ENCODE peak calls at places on chromosome 3, in ten cellular contexts. One of them, this sample, is unnamed. For H3K4me1, the result is how much of the 10 kb centered on the place peaks cover.

GRCh38 chr3:112813723-112814171 is 32.9 kb downstream of the CD200R1L start:
- DNase-seq in left lung: peak
- DNase-seq in hepatocyte: no peak
- DNase-seq in endodermal cell: no peak
- DNase-seq in RWPE2: no peak
- DNase-seq in mucosa of descending colon: peak
- DNase-seq in HCT116: no peak
- DNase-seq in heart right ventricle: no peak
- DNase-seq in ovary: no peak
- DNase-seq in ascending aorta: no peak
- DNase-seq in this sample: no peak

GRCh38 chr3:126557761-126558160 is 971 bp downstream of the C3orf22 start:
- DNase-seq in ovary: peak
- DNase-seq in hepatocyte: no peak
- DNase-seq in RWPE2: no peak
- DNase-seq in mucosa of descending colon: no peak
- DNase-seq in HCT116: no peak
- DNase-seq in ascending aorta: no peak
- DNase-seq in left lung: peak
- DNase-seq in heart right ventricle: no peak
- DNase-seq in endodermal cell: peak
- DNase-seq in this sample: no peak

GRCh38 chr3:46693897-46694235 is 387 bp upstream of the ALS2CL start:
- DNase-seq in hepatocyte: peak
- DNase-seq in endodermal cell: no peak
- DNase-seq in left lung: peak
- DNase-seq in mucosa of descending colon: no peak
- DNase-seq in HCT116: no peak
- DNase-seq in ascending aorta: no peak
- DNase-seq in ovary: no peak
- DNase-seq in heart right ventricle: no peak
- DNase-seq in RWPE2: no peak
- DNase-seq in this sample: no peak

GRCh38 chr3:160400631-160401150 is 1.2 kb downstream of the SMC4 start:
- DNase-seq in hepatocyte: peak
- DNase-seq in ovary: peak
- DNase-seq in endodermal cell: peak
- DNase-seq in ascending aorta: peak
- DNase-seq in left lung: peak
- DNase-seq in RWPE2: no peak
- DNase-seq in heart right ventricle: peak
- DNase-seq in mucosa of descending colon: peak
- DNase-seq in HCT116: no peak
- DNase-seq in this sample: no peak

GRCh38 chr3:165040186-165040585 is 38.1 kb downstream of the SI start:
- DNase-seq in ascending aorta: no peak
- DNase-seq in RWPE2: no peak
- DNase-seq in endodermal cell: no peak
- DNase-seq in hepatocyte: no peak
- DNase-seq in heart right ventricle: no peak
- DNase-seq in ovary: no peak
- DNase-seq in left lung: no peak
- DNase-seq in HCT116: no peak
- DNase-seq in mucosa of descending colon: no peak
- DNase-seq in this sample: no peak

GRCh38 chr3:124774305-124774673 is 44.0 kb downstream of the UMPS start:
- DNase-seq in RWPE2: no peak
- DNase-seq in mucosa of descending colon: no peak
- DNase-seq in ovary: no peak
- DNase-seq in endodermal cell: peak
- DNase-seq in HCT116: no peak
- DNase-seq in ascending aorta: peak
- DNase-seq in heart right ventricle: peak
- DNase-seq in hepatocyte: peak
- DNase-seq in left lung: no peak
- DNase-seq in this sample: no peak

GRCh38 chr3:197003461-197004385 is 25.9 kb downstream of the MELTF start:
- DNase-seq in endodermal cell: peak
- DNase-seq in ascending aorta: no peak
- DNase-seq in RWPE2: peak
- DNase-seq in mucosa of descending colon: peak
- DNase-seq in left lung: no peak
- DNase-seq in ovary: peak
- DNase-seq in HCT116: no peak
- DNase-seq in hepatocyte: peak
- DNase-seq in heart right ventricle: no peak
- DNase-seq in this sample: no peak

GRCh38 chr3:94494992-94495391 is 432.1 kb downstream of the NSUN3 start:
- DNase-seq in hepatocyte: no peak
- DNase-seq in endodermal cell: no peak
- DNase-seq in ascending aorta: no peak
- DNase-seq in mucosa of descending colon: no peak
- DNase-seq in ovary: no peak
- DNase-seq in left lung: no peak
- DNase-seq in heart right ventricle: no peak
- DNase-seq in RWPE2: no peak
- DNase-seq in HCT116: no peak
- DNase-seq in this sample: no peak

GRCh38 chr3:161220850-161221753 is at the start of gene NMD3:
- DNase-seq in HCT116: peak
- DNase-seq in ovary: peak
- DNase-seq in mucosa of descending colon: peak
- DNase-seq in left lung: peak
- DNase-seq in RWPE2: peak
- DNase-seq in ascending aorta: peak
- DNase-seq in heart right ventricle: peak
- DNase-seq in hepatocyte: peak
- DNase-seq in endodermal cell: peak
- DNase-seq in this sample: peak

GRCh38 chr3:57397175-57398026 is 104.9 kb upstream of the ASB14 start:
- DNase-seq in endodermal cell: peak
- DNase-seq in heart right ventricle: peak
- DNase-seq in ascending aorta: no peak
- DNase-seq in RWPE2: no peak
- DNase-seq in ovary: no peak
- DNase-seq in hepatocyte: peak
- DNase-seq in HCT116: peak
- DNase-seq in left lung: peak
- DNase-seq in mucosa of descending colon: peak
- DNase-seq in this sample: peak

GRCh38 chr3:33050084-33050653 is 46.8 kb downstream of the GLB1 start:
- DNase-seq in hepatocyte: no peak
- DNase-seq in endodermal cell: no peak
- DNase-seq in left lung: no peak
- DNase-seq in mucosa of descending colon: no peak
- DNase-seq in HCT116: no peak
- DNase-seq in heart right ventricle: no peak
- DNase-seq in ovary: no peak
- DNase-seq in ascending aorta: no peak
- DNase-seq in RWPE2: no peak
- DNase-seq in this sample: no peak
- H3K4me1 ChIP-seq in hepatocyte: under half
- H3K4me1 ChIP-seq in endodermal cell: under half
- H3K4me1 ChIP-seq in left lung: under half
- H3K4me1 ChIP-seq in mucosa of descending colon: under half
- H3K4me1 ChIP-seq in HCT116: under half
- H3K4me1 ChIP-seq in heart right ventricle: under half
- H3K4me1 ChIP-seq in ovary: under half
- H3K4me1 ChIP-seq in ascending aorta: under half
- H3K4me1 ChIP-seq in RWPE2: under half
- H3K4me1 ChIP-seq in this sample: under half

GRCh38 chr3:170697131-170697530 is 111.3 kb upstream of the SLC7A14 start:
- DNase-seq in ovary: no peak
- DNase-seq in heart right ventricle: no peak
- DNase-seq in endodermal cell: peak
- DNase-seq in left lung: no peak
- DNase-seq in hepatocyte: no peak
- DNase-seq in ascending aorta: no peak
- DNase-seq in mucosa of descending colon: no peak
- DNase-seq in HCT116: no peak
- DNase-seq in RWPE2: no peak
- DNase-seq in this sample: no peak
- TF ChIP-seq CTCF in ovary: no peak
- TF ChIP-seq CTCF in heart right ventricle: no peak
- TF ChIP-seq CTCF in endodermal cell: no peak
- TF ChIP-seq CTCF in left lung: no peak
- TF ChIP-seq CTCF in hepatocyte: no peak
- TF ChIP-seq CTCF in ascending aorta: no peak
- TF ChIP-seq CTCF in mucosa of descending colon: no peak
- TF ChIP-seq CTCF in HCT116: no peak
- TF ChIP-seq CTCF in RWPE2: no peak
- TF ChIP-seq CTCF in this sample: no peak

GRCh38 chr3:61947456-61947855 is 386.1 kb downstream of the PTPRG start:
- DNase-seq in HCT116: no peak
- DNase-seq in RWPE2: no peak
- DNase-seq in left lung: no peak
- DNase-seq in hepatocyte: no peak
- DNase-seq in ascending aorta: no peak
- DNase-seq in mucosa of descending colon: no peak
- DNase-seq in endodermal cell: no peak
- DNase-seq in heart right ventricle: no peak
- DNase-seq in ovary: no peak
- DNase-seq in this sample: no peak
- H3K4me1 ChIP-seq in HCT116: under half
- H3K4me1 ChIP-seq in RWPE2: under half
- H3K4me1 ChIP-seq in left lung: under half
- H3K4me1 ChIP-seq in hepatocyte: under half
- H3K4me1 ChIP-seq in ascending aorta: under half
- H3K4me1 ChIP-seq in mucosa of descending colon: under half
- H3K4me1 ChIP-seq in endodermal cell: under half
- H3K4me1 ChIP-seq in heart right ventricle: half or more
- H3K4me1 ChIP-seq in ovary: under half
- H3K4me1 ChIP-seq in this sample: under half

GRCh38 chr3:195270350-195271115 is 426 bp downstream of the XXYLT1 start:
- DNase-seq in ascending aorta: no peak
- DNase-seq in HCT116: peak
- DNase-seq in hepatocyte: peak
- DNase-seq in left lung: peak
- DNase-seq in ovary: peak
- DNase-seq in RWPE2: peak
- DNase-seq in heart right ventricle: peak
- DNase-seq in mucosa of descending colon: peak
- DNase-seq in endodermal cell: peak
- DNase-seq in this sample: peak

GRCh38 chr3:195271116-195271858 is at the start of gene XXYLT1:
- DNase-seq in ovary: peak
- DNase-seq in endodermal cell: peak
- DNase-seq in RWPE2: peak
- DNase-seq in hepatocyte: peak
- DNase-seq in mucosa of descending colon: peak
- DNase-seq in ascending aorta: peak
- DNase-seq in HCT116: peak
- DNase-seq in left lung: peak
- DNase-seq in heart right ventricle: peak
- DNase-seq in this sample: peak

GRCh38 chr3:195270079-195270349 is 945 bp downstream of the XXYLT1 start:
- DNase-seq in HCT116: no peak
- DNase-seq in RWPE2: no peak
- DNase-seq in ovary: no peak
- DNase-seq in left lung: no peak
- DNase-seq in heart right ventricle: no peak
- DNase-seq in endodermal cell: no peak
- DNase-seq in ascending aorta: no peak
- DNase-seq in mucosa of descending colon: no peak
- DNase-seq in hepatocyte: no peak
- DNase-seq in this sample: no peak

GRCh38 chr3:195269375-195270078 is 1.4 kb downstream of the XXYLT1 start:
- DNase-seq in RWPE2: no peak
- DNase-seq in left lung: no peak
- DNase-seq in hepatocyte: no peak
- DNase-seq in heart right ventricle: no peak
- DNase-seq in endodermal cell: no peak
- DNase-seq in ascending aorta: no peak
- DNase-seq in mucosa of descending colon: no peak
- DNase-seq in ovary: no peak
- DNase-seq in HCT116: no peak
- DNase-seq in this sample: no peak

DNA sequence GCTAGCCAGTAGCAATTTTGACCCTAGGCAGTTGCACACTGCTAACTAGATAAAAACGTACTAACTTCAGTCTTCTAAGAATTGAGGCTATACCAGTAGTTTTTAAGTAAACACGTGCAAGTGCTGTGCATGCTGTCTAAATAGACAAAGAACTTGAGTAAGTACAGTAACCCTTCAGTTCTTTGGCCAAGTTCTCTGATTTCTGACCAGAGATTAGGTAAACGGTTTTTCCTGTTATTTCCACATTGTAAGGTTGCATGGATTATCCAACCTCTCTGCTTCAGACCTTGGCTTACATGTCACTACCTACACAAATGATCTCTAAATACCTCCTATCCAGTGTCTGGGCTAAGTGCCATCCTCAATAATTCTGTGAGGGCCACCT is 892 bp upstream of the XXYLT1 start:
- DNase-seq in mucosa of descending colon: no peak
- DNase-seq in ovary: no peak
- DNase-seq in RWPE2: no peak
- DNase-seq in HCT116: no peak
- DNase-seq in endodermal cell: no peak
- DNase-seq in ascending aorta: no peak
- DNase-seq in hepatocyte: no peak
- DNase-seq in heart right ventricle: no peak
- DNase-seq in left lung: no peak
- DNase-seq in this sample: no peak
- TF ChIP-seq CTCF in mucosa of descending colon: no peak
- TF ChIP-seq CTCF in ovary: no peak
- TF ChIP-seq CTCF in RWPE2: peak
- TF ChIP-seq CTCF in HCT116: no peak
- TF ChIP-seq CTCF in endodermal cell: no peak
- TF ChIP-seq CTCF in ascending aorta: no peak
- TF ChIP-seq CTCF in hepatocyte: no peak
- TF ChIP-seq CTCF in heart right ventricle: no peak
- TF ChIP-seq CTCF in left lung: no peak
- TF ChIP-seq CTCF in this sample: no peak

This sample was measured in foreskin keratinocyte.